ENCODE peak calls at places on chromosomes 13 and 19, in eight cellular contexts. V, X, G, O, B, M, T and S are unnamed samples. For H3K4me1 and H3K36me3, the result is how much of the 10 kb centered on the place peaks cover.

GRCh38 chr13:109204252-109204651 is 574.8 kb downstream of the MYO16 start:
- DNase-seq in V (no peak), X (no peak), G (no peak), O (no peak), B (no peak), M (no peak), T (no peak), S (no peak)

GRCh38 chr13:76969488-76970365 is 21.4 kb downstream of the ACOD1 start:
- DNase-seq in V (no peak), X (no peak), G (no peak), O (no peak), B (no peak), M (no peak), T (no peak), S (no peak)

GRCh38 chr19:40663712-40664692 is 26.4 kb downstream of the NUMBL start:
- DNase-seq in V (no peak), X (no peak), G (peak), O (peak), B (peak), M (no peak), T (no peak), S (no peak)

GRCh38 chr13:102400619-102401125 is 1.2 kb downstream of the FGF14 start:
- DNase-seq in V (no peak), X (no peak), G (peak), O (no peak), B (no peak), M (no peak), T (no peak), S (peak)

GRCh38 chr19:42060117-42060516 is 9.9 kb downstream of the GRIK5 start:
- DNase-seq in V (no peak), X (no peak), G (no peak), O (no peak), B (no peak), M (no peak), T (no peak), S (no peak)

GRCh38 chr19:47765522-47766358 is 12.8 kb upstream of the SELENOW start:
- DNase-seq in V (peak), X (peak), G (peak), O (no peak), B (peak), M (peak), T (no peak), S (peak)

GRCh38 chr13:35219021-35219420 is 257.5 kb downstream of the MAB21L1 start:
- DNase-seq in V (no peak), X (no peak), G (no peak), O (no peak), B (no peak), M (no peak), T (no peak), S (no peak)

GRCh38 chr13:19634129-19634740 is 776 bp downstream of the MPHOSPH8 start:
- DNase-seq in V (no peak), X (peak), G (peak), O (peak), B (peak), M (peak), T (no peak), S (no peak)

GRCh38 chr13:25608181-25608580 is 236.4 kb downstream of the ATP8A2 start:
- DNase-seq in V (no peak), X (no peak), G (no peak), O (no peak), B (no peak), M (no peak), T (no peak), S (no peak)

GRCh38 chr13:25652764-25653163 is 281.0 kb downstream of the ATP8A2 start:
- DNase-seq in V (no peak), X (no peak), G (no peak), O (no peak), B (no peak), M (no peak), T (no peak), S (no peak)

GRCh38 chr19:49856574-49857021 is 5.6 kb downstream of the PTOV1 start:
- DNase-seq in V (no peak), X (no peak), G (no peak), O (no peak), B (no peak), M (no peak), T (no peak), S (no peak)

GRCh38 chr19:33621811-33622504 is at the start of gene CHST8:
- DNase-seq in V (peak), X (no peak), G (peak), O (peak), B (no peak), M (peak), T (peak), S (no peak)

GRCh38 chr13:75812751-75813181 is 176.6 kb downstream of the LMO7 start:
- DNase-seq in V (no peak), X (no peak), G (peak), O (peak), B (no peak), M (peak), T (no peak), S (no peak)

GRCh38 chr19:10299545-10300458 is 9.8 kb downstream of the ZGLP1 start:
- DNase-seq in V (no peak), X (no peak), G (no peak), O (no peak), B (no peak), M (no peak), T (no peak), S (no peak)

GRCh38 chr13:111912991-111913781 is 153.8 kb upstream of the SOX1 start:
- DNase-seq in V (no peak), X (no peak), G (no peak), O (no peak), B (peak), M (no peak), T (no peak), S (no peak)

GRCh38 chr19:52942371-52943133 is 19.3 kb upstream of the ZNF888 start:
- DNase-seq in V (peak), X (peak), G (peak), O (peak), B (peak), M (peak), T (peak), S (peak)

GRCh38 chr13:50594276-50594970 is 249.1 kb downstream of the DLEU7 start:
- DNase-seq in V (no peak), X (peak), G (no peak), O (no peak), B (no peak), M (no peak), T (peak), S (no peak)

GRCh38 chr19:33227242-33227650 is 1.6 kb upstream of the SLC7A10 start:
- DNase-seq in V (no peak), X (no peak), G (no peak), O (peak), B (no peak), M (no peak), T (no peak), S (no peak)

GRCh38 chr13:25478186-25478585 is 106.4 kb downstream of the ATP8A2 start:
- DNase-seq in V (no peak), X (no peak), G (no peak), O (peak), B (no peak), M (no peak), T (no peak), S (no peak)

GRCh38 chr19:45163751-45164150 is 3.0 kb upstream of the NKPD1 start:
- DNase-seq in V (no peak), X (no peak), G (no peak), O (no peak), B (no peak), M (no peak), T (no peak), S (no peak)

GRCh38 chr13:80454245-80454644 is 113.3 kb upstream of the SPRY2 start:
- DNase-seq in V (no peak), X (no peak), G (no peak), O (peak), B (no peak), M (no peak), T (no peak), S (no peak)

GRCh38 chr13:34435338-34435737 is 506.7 kb upstream of the NBEA start:
- DNase-seq in V (no peak), X (no peak), G (no peak), O (peak), B (no peak), M (no peak), T (no peak), S (no peak)

GRCh38 chr13:110463876-110464510 is 97.5 kb downstream of the RAB20 start:
- DNase-seq in V (no peak), X (no peak), G (no peak), O (peak), B (no peak), M (no peak), T (no peak), S (no peak)

GRCh38 chr19:47013041-47013517 is 6.6 kb upstream of the NPAS1 start:
- DNase-seq in V (peak), X (peak), G (peak), O (peak), B (peak), M (peak), T (no peak), S (peak)

GRCh38 chr13:76527041-76527440 is 359.2 kb downstream of the KCTD12 start:
- DNase-seq in V (no peak), X (no peak), G (no peak), O (no peak), B (no peak), M (no peak), T (no peak), S (no peak)

GRCh38 chr13:27967736-27968315 is 1.3 kb downstream of the CDX2 start:
- DNase-seq in V (no peak), X (no peak), G (no peak), O (no peak), B (no peak), M (peak), T (no peak), S (no peak)

GRCh38 chr19:46648070-46648960 is 12.3 kb upstream of the GNG8 start:
- DNase-seq in V (no peak), X (no peak), G (no peak), O (no peak), B (no peak), M (no peak), T (no peak), S (no peak)

GRCh38 chr19:38035515-38036495 is 128.8 kb downstream of the SIPA1L3 start:
- DNase-seq in V (no peak), X (no peak), G (no peak), O (peak), B (no peak), M (no peak), T (no peak), S (peak)

GRCh38 chr19:48006762-48007161 is 12.3 kb downstream of the ELSPBP1 start:
- DNase-seq in V (no peak), X (peak), G (no peak), O (no peak), B (no peak), M (no peak), T (no peak), S (no peak)

GRCh38 chr19:47155141-47155540 is 24.5 kb downstream of the SAE1 start:
- DNase-seq in V (no peak), X (no peak), G (no peak), O (no peak), B (peak), M (no peak), T (no peak), S (no peak)

GRCh38 chr13:106997219-106997618 is 429.3 kb upstream of the ARGLU1 start:
- DNase-seq in V (no peak), X (no peak), G (no peak), O (no peak), B (no peak), M (no peak), T (no peak), S (no peak)

GRCh38 chr19:49324801-49325491 is at the start of gene SLC6A16:
- DNase-seq in V (no peak), X (no peak), G (no peak), O (no peak), B (no peak), M (no peak), T (no peak), S (no peak)

GRCh38 chr19:18476507-18477041 is 38.6 kb upstream of the ISYNA1 start:
- DNase-seq in V (no peak), X (no peak), G (no peak), O (no peak), B (no peak), M (no peak), T (no peak), S (no peak)

GRCh38 chr13:102873653-102874052 is 27.8 kb downstream of the ERCC5 start:
- DNase-seq in V (no peak), X (no peak), G (no peak), O (peak), B (no peak), M (no peak), T (no peak), S (no peak)

GRCh38 chr13:36371185-36371584 is 25.0 kb upstream of the SPART start:
- DNase-seq in V (no peak), X (no peak), G (no peak), O (no peak), B (no peak), M (no peak), T (no peak), S (no peak)
- H3K4me1 ChIP-seq in V (under half), X (under half), G (under half), O (under half), B (under half), M (under half), T (under half), S (under half)

DNA sequence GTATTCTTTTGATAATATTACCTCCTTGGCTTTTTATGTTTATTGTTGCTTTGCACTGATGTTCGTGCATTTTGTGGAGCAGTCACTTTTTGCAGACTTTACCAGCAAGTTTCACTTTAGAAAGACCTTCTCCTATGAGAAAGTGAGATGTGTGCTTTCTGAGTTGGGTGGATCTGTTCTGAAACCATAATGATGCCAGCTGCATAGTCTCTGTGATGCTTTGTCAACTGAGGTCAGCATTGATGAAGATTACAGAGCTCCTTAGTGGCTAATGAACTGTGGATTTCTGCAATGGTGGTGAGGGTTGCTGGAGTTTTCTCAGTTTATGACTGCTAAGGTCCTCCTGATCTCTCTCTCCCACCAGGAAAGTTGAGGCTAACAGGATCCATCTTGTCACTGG is 309.9 kb upstream of the SLITRK6 start:
- DNase-seq in V (no peak), X (no peak), G (no peak), O (no peak), B (no peak), M (no peak), T (no peak), S (no peak)
- H3K4me3 ChIP-seq in V (no peak), X (no peak), G (no peak), O (no peak), B (no peak), M (no peak), T (no peak), S (no peak)

DNA sequence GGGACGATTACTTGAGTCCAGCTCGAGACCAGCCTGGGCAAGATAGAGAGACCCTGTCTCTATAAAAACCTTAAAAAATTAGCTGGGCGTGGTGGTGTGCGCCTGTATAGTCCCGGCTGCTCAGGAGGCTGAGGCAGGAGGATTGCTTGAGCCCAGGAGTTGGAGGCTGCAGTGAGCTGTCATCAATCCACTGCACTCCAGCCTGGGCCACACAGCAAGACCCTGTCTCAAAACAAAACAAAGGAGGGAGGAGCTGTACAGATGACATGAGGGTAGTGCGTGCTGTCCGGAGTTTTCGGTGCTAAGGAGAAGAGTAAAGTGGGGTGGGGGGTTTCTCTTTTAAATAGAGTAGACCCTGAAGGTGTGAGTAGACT is 22.6 kb downstream of the HDGFL2 start:
- DNase-seq in V (no peak), X (no peak), G (no peak), O (no peak), B (no peak), M (no peak), T (no peak), S (no peak)
- H3K36me3 ChIP-seq in V (under half), X (half or more), G (under half), O (under half), B (half or more), M (half or more), T (half or more), S (under half)

GRCh38 chr19:16369306-16369663 is 44.7 kb downstream of the KLF2 start:
- DNase-seq in V (no peak), X (no peak), G (no peak), O (no peak), B (peak), M (no peak), T (no peak), S (no peak)

GRCh38 chr19:16372065-16372915 is 47.7 kb downstream of the KLF2 start:
- DNase-seq in V (no peak), X (no peak), G (no peak), O (no peak), B (peak), M (no peak), T (no peak), S (peak)

GRCh38 chr19:16369664-16370576 is 45.3 kb downstream of the KLF2 start:
- DNase-seq in V (no peak), X (peak), G (no peak), O (no peak), B (peak), M (no peak), T (no peak), S (peak)

GRCh38 chr19:16371540-16371986 is 46.9 kb downstream of the KLF2 start:
- DNase-seq in V (peak), X (peak), G (peak), O (no peak), B (no peak), M (peak), T (no peak), S (peak)

GRCh38 chr19:16370671-16371391 is 46.2 kb downstream of the KLF2 start:
- DNase-seq in V (no peak), X (peak), G (no peak), O (no peak), B (no peak), M (no peak), T (no peak), S (peak)
- H3K4me1 ChIP-seq in V (under half), X (half or more), G (under half), O (under half), B (under half), M (half or more), T (under half), S (under half)

GRCh38 chr13:71626396-71626795 is 240.6 kb downstream of the DACH1 start:
- DNase-seq in V (no peak), X (no peak), G (no peak), O (no peak), B (no peak), M (no peak), T (no peak), S (no peak)

GRCh38 chr13:71625183-71625582 is 241.8 kb downstream of the DACH1 start:
- DNase-seq in V (no peak), X (no peak), G (no peak), O (peak), B (no peak), M (no peak), T (no peak), S (no peak)

GRCh38 chr13:71625694-71626093 is 241.3 kb downstream of the DACH1 start:
- DNase-seq in V (no peak), X (no peak), G (no peak), O (peak), B (no peak), M (no peak), T (no peak), S (no peak)

GRCh38 chr13:71621152-71622124 is 245.6 kb downstream of the DACH1 start:
- DNase-seq in V (no peak), X (no peak), G (no peak), O (no peak), B (no peak), M (no peak), T (no peak), S (no peak)

GRCh38 chr13:71624641-71625040 is 242.4 kb downstream of the DACH1 start:
- DNase-seq in V (no peak), X (no peak), G (no peak), O (peak), B (no peak), M (no peak), T (peak), S (no peak)
- H3K4me3 ChIP-seq in V (no peak), X (no peak), G (no peak), O (no peak), B (no peak), M (no peak), T (no peak), S (no peak)

GRCh38 chr19:35505956-35506355 is 7.5 kb downstream of the DMKN start:
- DNase-seq in V (no peak), X (no peak), G (no peak), O (no peak), B (no peak), M (no peak), T (no peak), S (no peak)

GRCh38 chr19:35509861-35510625 is 3.4 kb downstream of the DMKN start:
- DNase-seq in V (peak), X (peak), G (peak), O (no peak), B (peak), M (peak), T (peak), S (peak)

GRCh38 chr19:35507561-35507960 is 5.9 kb downstream of the DMKN start:
- DNase-seq in V (no peak), X (no peak), G (no peak), O (no peak), B (no peak), M (no peak), T (no peak), S (no peak)

GRCh38 chr19:35509018-35509652 is 4.3 kb downstream of the DMKN start:
- DNase-seq in V (no peak), X (no peak), G (peak), O (no peak), B (no peak), M (peak), T (no peak), S (no peak)

GRCh38 chr19:35508129-35508528 is 5.3 kb downstream of the DMKN start:
- DNase-seq in V (no peak), X (no peak), G (no peak), O (no peak), B (no peak), M (no peak), T (no peak), S (no peak)
- H3K36me3 ChIP-seq in V (under half), X (under half), G (under half), O (under half), B (under half), M (under half), T (under half), S (under half)

GRCh38 chr13:32527151-32527550 is 11.4 kb downstream of the N4BP2L2 start:
- DNase-seq in V (no peak), X (no peak), G (no peak), O (no peak), B (no peak), M (no peak), T (no peak), S (no peak)
- H3K4me1 ChIP-seq in V (under half), X (under half), G (under half), O (under half), B (under half), M (under half), T (under half), S (under half)